ENCODE peak calls at places on chromosomes 11 and 22, in six cellular contexts. X is HCT116, Z is GM12878, N is K562, W is HepG2, U is WTC11. O is an unnamed sample.

GRCh38 chr11:80285076-80285790 is 844.4 kb upstream of the TENM4 start:
- DNase-seq in W (no peak), U (no peak), Z (no peak), N (no peak), X (no peak), O (no peak)

GRCh38 chr11:83713701-83714100 is 427.5 kb upstream of the CCDC90B start:
- DNase-seq in W (no peak), N (no peak), U (no peak), X (no peak), Z (no peak), O (no peak)

GRCh38 chr11:45097721-45098493 is 48.5 kb upstream of the PRDM11 start:
- DNase-seq in X (no peak), N (peak), Z (no peak), W (no peak), U (peak), O (no peak)

GRCh38 chr22:42368379-42369249 is 63.6 kb downstream of the NFAM1 start:
- DNase-seq in W (no peak), N (peak), X (no peak), U (peak), Z (no peak), O (no peak)

GRCh38 chr11:58832246-58832645 is 12.3 kb downstream of the GLYATL2 start:
- DNase-seq in W (no peak), U (no peak), N (no peak), Z (no peak), X (no peak), O (no peak)

GRCh38 chr11:72244317-72245231 is 598 bp upstream of the PHOX2A start:
- DNase-seq in W (no peak), X (no peak), U (peak), N (no peak), Z (no peak), O (no peak)

GRCh38 chr11:1829039-1829820 is 5.6 kb upstream of the SYT8 start:
- DNase-seq in X (no peak), Z (no peak), U (no peak), W (no peak), N (no peak), O (no peak)

GRCh38 chr11:125084761-125085231 is 21.7 kb downstream of the SLC37A2 start:
- DNase-seq in W (no peak), Z (no peak), N (no peak), U (no peak), X (no peak), O (no peak)

GRCh38 chr11:67639438-67639859 is at the start of gene TBX10:
- DNase-seq in W (no peak), X (no peak), N (no peak), Z (no peak), U (no peak), O (no peak)

GRCh38 chr22:46070215-46070721 is 80.1 kb upstream of the PPARA start:
- DNase-seq in W (peak), Z (no peak), N (no peak), X (no peak), U (peak), O (no peak)

GRCh38 chr11:128205796-128206195 is 381.6 kb downstream of the ETS1 start:
- DNase-seq in Z (no peak), U (no peak), N (no peak), W (no peak), X (no peak), O (no peak)

GRCh38 chr11:28144808-28145207 is 36.6 kb downstream of the METTL15 start:
- DNase-seq in Z (no peak), W (no peak), X (no peak), N (no peak), U (no peak), O (no peak)

GRCh38 chr11:44811841-44812448 is 85.2 kb downstream of the TSPAN18 start:
- DNase-seq in N (no peak), Z (no peak), W (no peak), X (no peak), U (no peak), O (no peak)

GRCh38 chr11:47797633-47798032 is 30.5 kb upstream of the FNBP4 start:
- DNase-seq in U (no peak), W (no peak), X (no peak), N (no peak), Z (no peak), O (no peak)

GRCh38 chr22:50625568-50626313 is 2.2 kb downstream of the ARSA start:
- DNase-seq in N (no peak), X (no peak), Z (no peak), U (peak), W (no peak), O (no peak)

GRCh38 chr22:17943533-17944204 is 80.7 kb downstream of the MICAL3 start:
- DNase-seq in U (no peak), Z (no peak), X (no peak), W (no peak), N (no peak), O (no peak)

GRCh38 chr11:125201525-125202121 is 37.1 kb downstream of the PKNOX2 start:
- DNase-seq in W (peak), Z (no peak), N (no peak), U (no peak), X (no peak), O (no peak)

GRCh38 chr22:36807627-36808026 is 9.2 kb downstream of the PVALB start:
- DNase-seq in Z (no peak), W (no peak), X (no peak), N (no peak), U (no peak), O (no peak)

GRCh38 chr11:26947379-26947844 is 46.5 kb upstream of the FIBIN start:
- DNase-seq in Z (no peak), X (no peak), U (no peak), W (no peak), N (no peak), O (no peak)

GRCh38 chr22:42438293-42438650 is 6.1 kb upstream of the NFAM1 start:
- DNase-seq in Z (no peak), X (no peak), W (no peak), N (no peak), U (peak), O (no peak)

GRCh38 chr11:2136209-2136951 is 2.8 kb downstream of the IGF2 start:
- DNase-seq in W (no peak), U (peak), N (no peak), Z (no peak), X (no peak), O (no peak)

GRCh38 chr11:100232006-100232405 is 455.1 kb upstream of the ARHGAP42 start:
- DNase-seq in N (no peak), U (no peak), W (no peak), X (no peak), Z (no peak), O (no peak)

GRCh38 chr11:80980221-80980620 is 1539.4 kb upstream of the TENM4 start:
- DNase-seq in Z (no peak), X (no peak), N (no peak), U (no peak), W (no peak), O (no peak)

GRCh38 chr22:44956835-44957234 is 53.0 kb downstream of the PHF21B start:
- DNase-seq in N (no peak), W (no peak), Z (no peak), X (no peak), U (no peak), O (no peak)

GRCh38 chr22:44954113-44954512 is 55.7 kb downstream of the PHF21B start:
- DNase-seq in Z (no peak), N (no peak), U (no peak), X (no peak), W (no peak), O (no peak)

GRCh38 chr22:44955102-44955501 is 54.7 kb downstream of the PHF21B start:
- DNase-seq in W (no peak), Z (peak), N (no peak), U (no peak), X (no peak), O (no peak)

GRCh38 chr22:44952863-44953790 is 56.7 kb downstream of the PHF21B start:
- DNase-seq in N (no peak), W (no peak), X (no peak), U (no peak), Z (no peak), O (no peak)

DNA sequence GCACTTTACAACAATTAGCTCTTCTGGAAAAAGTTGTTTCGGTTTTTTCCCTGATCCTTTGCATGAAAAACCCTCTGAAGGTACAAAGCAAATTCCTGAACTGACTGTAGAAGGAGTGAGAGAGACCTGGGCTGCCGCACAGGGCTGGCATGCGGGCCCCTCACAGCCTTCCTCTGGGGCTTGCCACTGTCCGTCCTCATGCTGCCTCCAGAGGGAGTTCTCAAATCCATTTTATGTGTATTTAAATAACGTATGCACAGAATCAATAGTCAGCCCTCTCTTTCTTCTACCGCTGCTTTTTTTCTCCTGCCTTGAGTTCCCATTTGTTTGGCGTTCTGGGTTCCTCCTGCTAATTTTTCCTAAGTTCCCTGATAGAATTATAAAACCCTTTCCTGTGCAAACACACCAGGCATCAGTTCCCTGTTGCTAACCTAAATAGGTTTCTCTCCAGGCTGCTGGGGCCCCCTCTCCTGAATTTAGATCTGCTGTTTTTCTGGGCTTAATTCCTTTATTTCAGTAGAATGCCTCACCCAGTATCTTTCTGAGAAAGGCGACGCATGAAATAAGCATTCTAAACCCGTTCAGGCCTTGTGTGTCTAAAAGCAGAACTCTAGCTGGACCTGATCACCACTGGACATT is 52.4 kb downstream of the PHF21B start:
- DNase-seq in W (peak), U (peak), Z (no peak), N (no peak), X (no peak), O (no peak)
- TF ChIP-seq ATF3 in W (no peak), U (no peak), Z (no peak), N (no peak), X (no peak), O (no peak)

GRCh38 chr11:111282663-111283062 is 15.7 kb upstream of the POU2AF3 start:
- DNase-seq in X (no peak), W (no peak), U (no peak), N (no peak), Z (no peak), O (no peak)
- TF ChIP-seq CTCF in X (no peak), W (no peak), U (no peak), N (no peak), Z (no peak), O (no peak)

GRCh38 chr11:5102246-5102645 is 32.9 kb downstream of the OR52E1 start:
- DNase-seq in W (no peak), Z (no peak), X (no peak), N (no peak), U (no peak), O (no peak)

GRCh38 chr11:5103066-5103465 is 33.7 kb downstream of the OR52E1 start:
- DNase-seq in W (no peak), N (no peak), U (no peak), Z (no peak), X (no peak), O (no peak)

DNA sequence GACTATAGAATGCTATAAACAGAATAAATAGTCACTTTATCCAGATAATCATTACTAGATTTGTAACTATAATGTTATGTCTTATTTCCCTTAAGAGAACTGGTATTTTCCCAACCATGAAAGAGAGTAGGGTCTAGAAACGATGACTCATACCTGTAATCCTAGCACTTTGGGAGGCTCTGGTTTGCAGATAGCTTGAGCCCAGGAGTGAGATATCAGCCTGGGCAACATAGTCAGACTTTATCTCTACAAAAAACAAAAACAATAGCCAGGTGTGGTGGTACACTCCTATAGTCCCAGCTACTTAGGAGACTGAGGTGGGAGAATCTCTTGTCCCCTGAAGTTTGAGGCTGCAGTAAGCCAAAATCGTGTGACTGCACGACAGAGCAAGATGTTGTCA is 30.9 kb downstream of the OR52A5 start:
- DNase-seq in W (no peak), U (no peak), Z (no peak), N (no peak), X (no peak), O (no peak)
- TF ChIP-seq ATF3 in W (no peak), U (no peak), Z (no peak), N (no peak), X (no peak), O (no peak)

GRCh38 chr11:62976109-62976508 is 8.7 kb downstream of the SLC22A6 start:
- DNase-seq in W (no peak), N (peak), X (peak), U (no peak), Z (no peak), O (no peak)

GRCh38 chr11:62980133-62980760 is 4.5 kb downstream of the SLC22A6 start:
- DNase-seq in X (no peak), N (no peak), Z (no peak), U (no peak), W (no peak), O (no peak)

GRCh38 chr11:62974848-62975522 is 9.8 kb downstream of the SLC22A6 start:
- DNase-seq in X (peak), Z (no peak), N (peak), U (peak), W (peak), O (peak)
- TF ChIP-seq CTCF in X (peak), Z (peak), N (peak), U (no peak), W (peak), O (peak)

GRCh38 chr11:129959687-129960086 is 42.9 kb downstream of the PRDM10 start:
- DNase-seq in W (no peak), X (no peak), U (no peak), N (no peak), Z (no peak), O (no peak)

GRCh38 chr11:129965248-129965647 is 37.4 kb downstream of the PRDM10 start:
- DNase-seq in U (no peak), N (no peak), W (no peak), X (no peak), Z (no peak), O (no peak)

GRCh38 chr11:129955282-129955681 is 47.4 kb downstream of the PRDM10 start:
- DNase-seq in Z (no peak), W (no peak), U (no peak), X (no peak), N (no peak), O (no peak)

GRCh38 chr11:129960216-129961214 is 42.1 kb downstream of the PRDM10 start:
- DNase-seq in W (peak), X (peak), N (no peak), U (no peak), Z (peak), O (no peak)
- TF ChIP-seq ATF3 in W (no peak), X (peak), N (no peak), U (no peak), Z (no peak), O (no peak)

GRCh38 chr11:762421-763072 is 14.7 kb downstream of the GATD1 start:
- DNase-seq in W (no peak), N (peak), X (peak), U (no peak), Z (no peak), O (no peak)
- TF ChIP-seq CTCF in W (peak), N (peak), X (peak), U (no peak), Z (peak), O (peak)

GRCh38 chr11:120659076-120659475 is 147.5 kb downstream of the GRIK4 start:
- DNase-seq in U (no peak), X (no peak), Z (no peak), W (no peak), N (no peak), O (no peak)
- TF ChIP-seq ATF3 in U (no peak), X (no peak), Z (no peak), W (no peak), N (no peak), O (no peak)

GRCh38 chr11:65060913-65061408 is 2.6 kb upstream of the NAALADL1 start:
- DNase-seq in N (no peak), X (no peak), W (peak), U (peak), Z (no peak), O (peak)
- TF ChIP-seq CTCF in N (peak), X (peak), W (peak), U (no peak), Z (no peak), O (peak)

GRCh38 chr22:47372596-47373385 is 610.3 kb downstream of the TBC1D22A start:
- DNase-seq in X (no peak), Z (no peak), W (no peak), N (no peak), U (no peak), O (no peak)
- TF ChIP-seq ATF3 in X (no peak), Z (no peak), W (no peak), N (no peak), U (no peak), O (no peak)

O was measured in H1.